ENCODE peak calls at places on chromosomes 16 and 17, in eight cellular contexts. V is NB4; Q is heart left ventricle; H is astrocyte; Z is heart right ventricle; K is CD8-positive, alpha-beta memory T cell; C is lower lobe of right lung; J is IMR-90. G is an unnamed sample.

GRCh38 chr17:59366773-59367656 is 35.6 kb downstream of the YPEL2 start:
- DNase-seq in C (peak), J (peak), V (no peak), Z (peak), H (peak), K (no peak), Q (peak), G (no peak)

GRCh38 chr16:2955438-2955778 is 8.7 kb upstream of the KREMEN2 start:
- DNase-seq in K (no peak), C (no peak), V (no peak), H (no peak), Z (no peak), J (no peak), Q (no peak), G (peak)

GRCh38 chr16:15704545-15704987 is 54.5 kb downstream of the NDE1 start:
- DNase-seq in Q (peak), H (peak), Z (peak), K (peak), J (peak), V (peak), C (peak), G (peak)

GRCh38 chr17:19762515-19762961 is 14.4 kb upstream of the ALDH3A1 start:
- DNase-seq in Q (peak), V (peak), H (peak), K (peak), C (peak), Z (no peak), J (peak), G (peak)

GRCh38 chr17:81187120-81187519 is 21.1 kb upstream of the AATK start:
- DNase-seq in H (no peak), J (no peak), K (no peak), V (no peak), C (no peak), Q (no peak), Z (no peak), G (no peak)

GRCh38 chr17:82917656-82918345 is 78.0 kb upstream of the ZNF750 start:
- DNase-seq in V (peak), K (peak), Z (no peak), J (peak), H (no peak), Q (no peak), C (no peak), G (peak)

GRCh38 chr16:73052441-73053030 is 4.6 kb upstream of the ZFHX3 start:
- DNase-seq in C (no peak), H (no peak), J (no peak), V (no peak), Z (no peak), Q (no peak), K (no peak), G (peak)

GRCh38 chr16:54816471-54816870 is 114.2 kb upstream of the IRX5 start:
- DNase-seq in C (no peak), H (no peak), Z (no peak), K (no peak), J (no peak), V (peak), Q (no peak), G (no peak)

GRCh38 chr16:15857779-15858560 is 1.1 kb upstream of the MYH11 start:
- DNase-seq in J (peak), C (no peak), Q (peak), K (no peak), V (no peak), Z (peak), H (peak), G (peak)

DNA sequence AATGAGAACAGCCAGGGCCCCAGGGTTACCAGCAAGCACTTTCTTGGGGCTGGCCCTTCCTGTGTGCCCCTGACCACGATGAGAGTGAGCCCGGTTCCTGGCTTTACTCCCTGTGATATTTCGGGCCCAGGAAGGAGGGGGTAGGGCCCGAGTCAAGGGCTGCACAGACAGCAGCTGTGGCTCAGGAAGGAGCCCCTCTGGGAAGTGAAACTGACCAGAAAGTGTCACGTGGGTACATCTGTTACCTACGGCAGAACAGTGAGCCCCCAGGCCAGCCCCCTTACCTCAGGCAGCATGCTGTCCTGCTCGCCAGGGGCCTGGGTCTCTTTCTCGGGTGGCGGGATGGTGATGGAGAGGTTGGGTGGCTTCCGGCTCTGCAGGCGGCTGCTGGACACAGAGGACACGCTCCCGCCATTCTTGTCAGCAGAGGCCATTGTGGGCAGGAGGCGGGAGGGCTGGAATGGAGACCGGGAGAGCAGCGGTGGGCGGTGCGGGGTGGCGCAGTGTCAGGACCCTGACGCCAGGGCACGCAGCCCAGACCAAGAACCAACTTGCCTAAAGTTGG is 13.8 kb downstream of the AANAT start:
- DNase-seq in K (no peak), J (no peak), C (no peak), Z (no peak), Q (no peak), H (no peak), V (peak), G (no peak)
- H3K4me3 ChIP-seq in K (no peak), J (no peak), C (no peak), Z (no peak), Q (no peak), H (no peak), V (no peak), G (no peak)

GRCh38 chr17:42855048-42855596 is 4.1 kb downstream of the AOC3 start:
- DNase-seq in H (no peak), V (no peak), Z (no peak), K (no peak), C (no peak), J (no peak), Q (no peak), G (no peak)
- H3K4me3 ChIP-seq in H (no peak), V (no peak), Z (no peak), K (no peak), C (peak), J (no peak), Q (no peak), G (no peak)

GRCh38 chr17:56320443-56320842 is 167.2 kb downstream of the ANKFN1 start:
- DNase-seq in Q (no peak), H (no peak), V (no peak), K (no peak), Z (no peak), C (no peak), J (peak), G (peak)
- H3K4me3 ChIP-seq in Q (no peak), H (no peak), V (no peak), K (no peak), Z (no peak), C (no peak), J (no peak), G (peak)

GRCh38 chr17:204427-205175 is 23.2 kb upstream of the DOC2B start:
- DNase-seq in V (no peak), C (no peak), H (no peak), J (no peak), K (no peak), Z (no peak), Q (no peak), G (no peak)

GRCh38 chr17:206941-207560 is 25.6 kb upstream of the DOC2B start:
- DNase-seq in Z (no peak), H (no peak), K (no peak), J (no peak), Q (no peak), V (no peak), C (no peak), G (peak)

GRCh38 chr17:207775-208174 is 26.3 kb upstream of the DOC2B start:
- DNase-seq in H (no peak), V (no peak), Q (no peak), Z (no peak), C (no peak), K (no peak), J (no peak), G (no peak)

GRCh38 chr17:205817-206216 is 24.4 kb upstream of the DOC2B start:
- DNase-seq in H (no peak), Q (no peak), Z (no peak), K (no peak), V (no peak), J (no peak), C (no peak), G (no peak)

DNA sequence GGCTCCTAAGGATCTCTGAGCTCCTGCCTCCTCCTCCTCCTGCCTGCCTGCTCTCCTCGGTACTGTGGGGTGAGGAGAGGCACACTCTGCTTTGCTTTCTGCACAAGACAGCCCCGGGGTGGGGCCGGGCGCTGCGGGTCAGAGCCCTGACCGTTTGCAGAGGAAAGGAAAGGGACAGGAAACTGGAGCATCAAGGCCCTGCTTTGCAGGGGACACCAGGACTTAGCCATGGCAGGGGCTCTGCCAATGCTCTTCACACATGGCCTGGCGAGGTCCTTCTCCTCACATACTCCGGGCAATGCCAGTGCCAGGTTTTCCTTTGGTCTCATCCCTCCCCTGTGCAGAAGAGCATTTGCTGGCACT is 23.7 kb upstream of the DOC2B start:
- DNase-seq in Z (no peak), V (no peak), C (no peak), Q (no peak), H (no peak), J (no peak), K (no peak), G (no peak)
- H3K4me3 ChIP-seq in Z (no peak), V (no peak), C (no peak), Q (no peak), H (no peak), J (no peak), K (no peak), G (no peak)

GRCh38 chr17:78316115-78316866 is 43.6 kb downstream of the SOCS3 start:
- DNase-seq in K (no peak), Z (no peak), C (no peak), H (no peak), V (no peak), Q (no peak), J (no peak), G (peak)
- H3K4me3 ChIP-seq in K (no peak), Z (no peak), C (no peak), H (no peak), V (no peak), Q (no peak), J (no peak), G (peak)

GRCh38 chr16:58024347-58024672 is 1.2 kb upstream of the MMP15 start:
- DNase-seq in Z (no peak), J (no peak), K (no peak), C (no peak), V (no peak), H (no peak), Q (no peak), G (no peak)
- H3K4me3 ChIP-seq in Z (peak), J (no peak), K (peak), C (peak), V (no peak), H (peak), Q (peak), G (peak)

DNA sequence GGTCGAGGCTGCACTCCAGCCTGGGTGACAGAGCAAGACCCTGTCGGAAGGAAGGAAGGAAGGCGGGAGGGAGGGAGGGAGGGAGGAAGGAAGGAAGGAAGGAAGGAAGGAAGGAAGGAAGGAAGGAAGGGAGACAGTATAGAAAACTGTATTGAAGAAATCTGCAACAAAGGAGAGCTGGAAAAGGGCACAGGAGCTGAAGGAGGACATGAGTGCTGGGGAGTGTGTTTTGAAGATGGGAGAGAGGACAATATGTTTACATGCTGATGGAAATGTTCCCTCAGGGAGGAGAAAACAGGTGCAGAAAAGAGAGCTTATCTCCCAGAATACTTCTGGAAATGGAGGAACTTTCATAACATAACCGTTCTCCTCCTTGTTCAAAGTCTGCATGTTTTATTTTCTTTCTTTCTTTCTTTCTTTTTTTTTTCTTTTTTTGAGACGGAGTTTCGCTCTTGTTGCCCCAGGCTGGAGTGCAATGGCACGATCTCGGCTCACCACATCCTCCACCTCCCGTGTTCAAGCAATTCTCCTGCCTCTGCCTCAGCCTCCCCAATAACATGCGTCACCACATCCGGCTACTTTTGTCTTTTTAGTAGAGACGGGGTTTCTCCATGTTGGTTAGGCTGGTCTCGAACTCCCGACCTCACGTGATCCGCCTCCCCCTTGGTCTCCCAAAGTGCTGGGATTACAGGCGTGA is 2.7 kb upstream of the HAP1 start:
- DNase-seq in Q (no peak), K (no peak), V (peak), C (no peak), J (no peak), H (no peak), Z (no peak), G (no peak)
- H3K4me3 ChIP-seq in Q (no peak), K (no peak), V (no peak), C (no peak), J (no peak), H (no peak), Z (no peak), G (no peak)

GRCh38 chr17:63430223-63430622 is 15.9 kb downstream of the CYB561 start:
- DNase-seq in C (no peak), Z (no peak), H (no peak), K (no peak), V (no peak), J (no peak), Q (no peak), G (no peak)

GRCh38 chr17:63431618-63431938 is 14.5 kb downstream of the CYB561 start:
- DNase-seq in Q (no peak), C (no peak), J (no peak), H (no peak), K (no peak), V (no peak), Z (no peak), G (no peak)

GRCh38 chr17:63433746-63434591 is 12.1 kb downstream of the CYB561 start:
- DNase-seq in V (peak), K (no peak), Z (peak), J (peak), H (peak), C (no peak), Q (peak), G (no peak)

GRCh38 chr17:63429766-63430165 is 16.3 kb downstream of the CYB561 start:
- DNase-seq in H (no peak), Z (no peak), V (no peak), Q (no peak), K (no peak), J (no peak), C (no peak), G (no peak)

DNA sequence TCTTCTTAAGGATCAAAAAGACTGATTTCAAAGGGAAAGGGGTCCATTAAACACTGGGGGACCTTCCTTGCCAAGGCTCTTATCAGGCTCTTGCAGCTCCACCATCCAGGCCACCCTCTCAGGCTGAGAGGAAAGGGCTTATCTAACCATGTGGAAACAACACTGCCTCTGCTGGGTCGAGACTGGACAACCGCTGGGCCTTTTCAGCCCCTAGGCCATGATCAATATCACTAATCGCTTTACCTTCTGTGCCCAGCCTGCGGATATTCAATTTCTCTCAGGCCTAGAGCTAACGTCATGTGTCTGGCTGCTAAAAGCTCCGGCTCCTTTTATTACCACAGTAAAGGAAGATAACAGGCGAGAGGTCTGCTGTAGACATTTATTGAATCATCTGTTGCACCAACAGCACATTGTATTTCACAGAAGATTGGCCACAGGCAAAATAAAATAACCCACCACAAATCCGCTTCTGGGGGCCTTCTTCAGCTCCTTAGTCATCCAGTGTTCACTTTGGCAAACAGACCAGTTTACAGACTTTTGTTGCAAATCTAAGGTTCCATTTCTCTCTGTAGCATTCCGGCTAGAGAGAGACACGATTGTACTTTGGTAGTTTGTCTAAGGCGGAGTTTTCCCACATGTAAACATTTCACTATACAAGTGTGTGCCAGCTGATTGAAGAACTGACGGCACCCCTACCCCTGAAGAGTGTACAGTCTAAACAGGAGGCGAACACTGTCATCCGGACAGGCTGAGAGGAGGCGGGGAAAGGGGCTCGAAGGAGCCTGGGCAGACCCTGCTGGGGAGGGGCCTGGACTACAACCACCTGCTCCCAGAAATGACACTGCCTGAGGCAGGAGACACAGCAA is 13.9 kb downstream of the CYB561 start:
- DNase-seq in V (peak), H (peak), J (peak), Q (no peak), Z (no peak), K (no peak), C (no peak), G (peak)
- H3K4me3 ChIP-seq in V (no peak), H (no peak), J (no peak), Q (no peak), Z (no peak), K (no peak), C (no peak), G (no peak)

G was measured in H7.